ENCODE peak calls at places on chromosomes 3 and 15, in eight cellular contexts. One of them, this sample, is unnamed.

GRCh38 chr3:158127250-158128219 is 17.6 kb downstream of the RSRC1 start:
- DNase-seq in effector CD4-positive, alpha-beta T cell: no peak
- DNase-seq in T-cell: no peak
- DNase-seq in A172: peak
- DNase-seq in stimulated activated naive CD8-positive, alpha-beta T cell treated with anti-CD3 and anti-CD28 coated beads, Interleukin-15, Interleukin-2, amounts not matched to agents 100 U/mL and 50 U/mL, for 24 hours: no peak
- DNase-seq in GM20000: no peak
- DNase-seq in mesothelial cell of epicardium: no peak
- DNase-seq in ovary: no peak
- DNase-seq in this sample: no peak

GRCh38 chr15:29917600-29918597 is 95.6 kb upstream of the TJP1 start:
- DNase-seq in stimulated activated naive CD8-positive, alpha-beta T cell treated with anti-CD3 and anti-CD28 coated beads, Interleukin-15, Interleukin-2, amounts not matched to agents 100 U/mL and 50 U/mL, for 24 hours: no peak
- DNase-seq in mesothelial cell of epicardium: no peak
- DNase-seq in A172: no peak
- DNase-seq in effector CD4-positive, alpha-beta T cell: no peak
- DNase-seq in ovary: no peak
- DNase-seq in GM20000: no peak
- DNase-seq in T-cell: no peak
- DNase-seq in this sample: no peak

GRCh38 chr15:68484220-68484619 is 52.3 kb upstream of the ITGA11 start:
- DNase-seq in GM20000: no peak
- DNase-seq in A172: no peak
- DNase-seq in stimulated activated naive CD8-positive, alpha-beta T cell treated with anti-CD3 and anti-CD28 coated beads, Interleukin-15, Interleukin-2, amounts not matched to agents 100 U/mL and 50 U/mL, for 24 hours: no peak
- DNase-seq in ovary: no peak
- DNase-seq in effector CD4-positive, alpha-beta T cell: no peak
- DNase-seq in T-cell: no peak
- DNase-seq in mesothelial cell of epicardium: no peak
- DNase-seq in this sample: no peak

GRCh38 chr3:95172549-95172948 is 1109.7 kb downstream of the NSUN3 start:
- DNase-seq in mesothelial cell of epicardium: no peak
- DNase-seq in ovary: no peak
- DNase-seq in effector CD4-positive, alpha-beta T cell: no peak
- DNase-seq in stimulated activated naive CD8-positive, alpha-beta T cell treated with anti-CD3 and anti-CD28 coated beads, Interleukin-15, Interleukin-2, amounts not matched to agents 100 U/mL and 50 U/mL, for 24 hours: no peak
- DNase-seq in A172: peak
- DNase-seq in T-cell: no peak
- DNase-seq in GM20000: no peak
- DNase-seq in this sample: no peak

GRCh38 chr3:188270423-188270972 is 116.5 kb downstream of the LPP start:
- DNase-seq in A172: peak
- DNase-seq in mesothelial cell of epicardium: no peak
- DNase-seq in stimulated activated naive CD8-positive, alpha-beta T cell treated with anti-CD3 and anti-CD28 coated beads, Interleukin-15, Interleukin-2, amounts not matched to agents 100 U/mL and 50 U/mL, for 24 hours: no peak
- DNase-seq in ovary: no peak
- DNase-seq in GM20000: no peak
- DNase-seq in effector CD4-positive, alpha-beta T cell: no peak
- DNase-seq in T-cell: no peak
- DNase-seq in this sample: no peak

GRCh38 chr15:77503240-77503639 is 82.6 kb downstream of the HMG20A start:
- DNase-seq in A172: no peak
- DNase-seq in T-cell: no peak
- DNase-seq in effector CD4-positive, alpha-beta T cell: no peak
- DNase-seq in stimulated activated naive CD8-positive, alpha-beta T cell treated with anti-CD3 and anti-CD28 coated beads, Interleukin-15, Interleukin-2, amounts not matched to agents 100 U/mL and 50 U/mL, for 24 hours: no peak
- DNase-seq in mesothelial cell of epicardium: no peak
- DNase-seq in GM20000: no peak
- DNase-seq in ovary: no peak
- DNase-seq in this sample: no peak

GRCh38 chr15:89187911-89188514 is 33.4 kb downstream of the RLBP1 start:
- DNase-seq in ovary: no peak
- DNase-seq in mesothelial cell of epicardium: no peak
- DNase-seq in GM20000: no peak
- DNase-seq in effector CD4-positive, alpha-beta T cell: no peak
- DNase-seq in A172: no peak
- DNase-seq in T-cell: no peak
- DNase-seq in stimulated activated naive CD8-positive, alpha-beta T cell treated with anti-CD3 and anti-CD28 coated beads, Interleukin-15, Interleukin-2, amounts not matched to agents 100 U/mL and 50 U/mL, for 24 hours: no peak
- DNase-seq in this sample: no peak

GRCh38 chr15:67419705-67420104 is 101.2 kb upstream of the C15orf61 start:
- DNase-seq in mesothelial cell of epicardium: no peak
- DNase-seq in GM20000: no peak
- DNase-seq in A172: no peak
- DNase-seq in effector CD4-positive, alpha-beta T cell: no peak
- DNase-seq in T-cell: no peak
- DNase-seq in stimulated activated naive CD8-positive, alpha-beta T cell treated with anti-CD3 and anti-CD28 coated beads, Interleukin-15, Interleukin-2, amounts not matched to agents 100 U/mL and 50 U/mL, for 24 hours: no peak
- DNase-seq in ovary: no peak
- DNase-seq in this sample: no peak

GRCh38 chr3:146214493-146214892 is 36.4 kb downstream of the PLSCR4 start:
- DNase-seq in ovary: no peak
- DNase-seq in T-cell: no peak
- DNase-seq in A172: no peak
- DNase-seq in mesothelial cell of epicardium: no peak
- DNase-seq in stimulated activated naive CD8-positive, alpha-beta T cell treated with anti-CD3 and anti-CD28 coated beads, Interleukin-15, Interleukin-2, amounts not matched to agents 100 U/mL and 50 U/mL, for 24 hours: no peak
- DNase-seq in GM20000: no peak
- DNase-seq in effector CD4-positive, alpha-beta T cell: no peak
- DNase-seq in this sample: no peak

GRCh38 chr15:64773606-64774555 is 1.5 kb downstream of the RBPMS2 start:
- DNase-seq in ovary: peak
- DNase-seq in effector CD4-positive, alpha-beta T cell: no peak
- DNase-seq in A172: no peak
- DNase-seq in GM20000: no peak
- DNase-seq in T-cell: no peak
- DNase-seq in mesothelial cell of epicardium: no peak
- DNase-seq in stimulated activated naive CD8-positive, alpha-beta T cell treated with anti-CD3 and anti-CD28 coated beads, Interleukin-15, Interleukin-2, amounts not matched to agents 100 U/mL and 50 U/mL, for 24 hours: no peak
- DNase-seq in this sample: no peak

GRCh38 chr3:16498130-16498890 is 15.2 kb downstream of the RFTN1 start:
- DNase-seq in T-cell: no peak
- DNase-seq in effector CD4-positive, alpha-beta T cell: no peak
- DNase-seq in GM20000: no peak
- DNase-seq in ovary: no peak
- DNase-seq in A172: no peak
- DNase-seq in stimulated activated naive CD8-positive, alpha-beta T cell treated with anti-CD3 and anti-CD28 coated beads, Interleukin-15, Interleukin-2, amounts not matched to agents 100 U/mL and 50 U/mL, for 24 hours: no peak
- DNase-seq in mesothelial cell of epicardium: no peak
- DNase-seq in this sample: no peak

GRCh38 chr3:109132801-109133473 is 3.6 kb upstream of the C3orf85 start:
- DNase-seq in T-cell: no peak
- DNase-seq in effector CD4-positive, alpha-beta T cell: no peak
- DNase-seq in GM20000: no peak
- DNase-seq in stimulated activated naive CD8-positive, alpha-beta T cell treated with anti-CD3 and anti-CD28 coated beads, Interleukin-15, Interleukin-2, amounts not matched to agents 100 U/mL and 50 U/mL, for 24 hours: no peak
- DNase-seq in A172: peak
- DNase-seq in ovary: no peak
- DNase-seq in mesothelial cell of epicardium: no peak
- DNase-seq in this sample: no peak

GRCh38 chr3:69568926-69569325 is 170.3 kb upstream of the MITF start:
- DNase-seq in mesothelial cell of epicardium: no peak
- DNase-seq in stimulated activated naive CD8-positive, alpha-beta T cell treated with anti-CD3 and anti-CD28 coated beads, Interleukin-15, Interleukin-2, amounts not matched to agents 100 U/mL and 50 U/mL, for 24 hours: no peak
- DNase-seq in effector CD4-positive, alpha-beta T cell: no peak
- DNase-seq in A172: no peak
- DNase-seq in GM20000: no peak
- DNase-seq in ovary: no peak
- DNase-seq in T-cell: no peak
- DNase-seq in this sample: no peak

GRCh38 chr15:49881866-49882265 is 237.2 kb downstream of the ATP8B4 start:
- DNase-seq in mesothelial cell of epicardium: no peak
- DNase-seq in T-cell: no peak
- DNase-seq in ovary: no peak
- DNase-seq in GM20000: no peak
- DNase-seq in A172: no peak
- DNase-seq in stimulated activated naive CD8-positive, alpha-beta T cell treated with anti-CD3 and anti-CD28 coated beads, Interleukin-15, Interleukin-2, amounts not matched to agents 100 U/mL and 50 U/mL, for 24 hours: no peak
- DNase-seq in effector CD4-positive, alpha-beta T cell: no peak
- DNase-seq in this sample: no peak

GRCh38 chr3:161781381-161781780 is 284.8 kb downstream of the OTOL1 start:
- DNase-seq in A172: no peak
- DNase-seq in GM20000: no peak
- DNase-seq in ovary: no peak
- DNase-seq in T-cell: no peak
- DNase-seq in stimulated activated naive CD8-positive, alpha-beta T cell treated with anti-CD3 and anti-CD28 coated beads, Interleukin-15, Interleukin-2, amounts not matched to agents 100 U/mL and 50 U/mL, for 24 hours: no peak
- DNase-seq in mesothelial cell of epicardium: no peak
- DNase-seq in effector CD4-positive, alpha-beta T cell: no peak
- DNase-seq in this sample: no peak

GRCh38 chr3:181317521-181317920 is 328.0 kb upstream of the DNAJC19 start:
- DNase-seq in stimulated activated naive CD8-positive, alpha-beta T cell treated with anti-CD3 and anti-CD28 coated beads, Interleukin-15, Interleukin-2, amounts not matched to agents 100 U/mL and 50 U/mL, for 24 hours: no peak
- DNase-seq in GM20000: no peak
- DNase-seq in effector CD4-positive, alpha-beta T cell: no peak
- DNase-seq in T-cell: no peak
- DNase-seq in A172: no peak
- DNase-seq in mesothelial cell of epicardium: no peak
- DNase-seq in ovary: no peak
- DNase-seq in this sample: no peak

GRCh38 chr3:194967126-194968117 is 281.7 kb downstream of the FAM43A start:
- DNase-seq in GM20000: no peak
- DNase-seq in ovary: no peak
- DNase-seq in effector CD4-positive, alpha-beta T cell: no peak
- DNase-seq in A172: no peak
- DNase-seq in stimulated activated naive CD8-positive, alpha-beta T cell treated with anti-CD3 and anti-CD28 coated beads, Interleukin-15, Interleukin-2, amounts not matched to agents 100 U/mL and 50 U/mL, for 24 hours: no peak
- DNase-seq in T-cell: no peak
- DNase-seq in mesothelial cell of epicardium: no peak
- DNase-seq in this sample: no peak

This sample was measured in T-helper 22 cell.